ENCODE peak calls at places on chromosomes 7 and 10, in seven cellular contexts. One of them, this sample, is unnamed.

GRCh38 chr10:29522038-29522855 is 112.5 kb downstream of the SVIL start:
- DNase-seq in iPS DF 6.9: no peak
- DNase-seq in posterior vena cava: no peak
- DNase-seq in T follicular helper cell: no peak
- DNase-seq in colonic mucosa: no peak
- DNase-seq in activated T-cell treated with anti-CD3 and anti-CD28 coated beads, Interleukin-2, amount 50 U/mL, for 72 hours: no peak
- DNase-seq in PC-9: no peak
- DNase-seq in this sample: no peak

GRCh38 chr7:831596-832291 is 532 bp upstream of the SUN1 start:
- DNase-seq in iPS DF 6.9: no peak
- DNase-seq in PC-9: peak; percentile 58
- DNase-seq in activated T-cell treated with anti-CD3 and anti-CD28 coated beads, Interleukin-2, amount 50 U/mL, for 72 hours: peak; percentile 42
- DNase-seq in colonic mucosa: no peak
- DNase-seq in T follicular helper cell: no peak
- DNase-seq in posterior vena cava: no peak
- DNase-seq in this sample: no peak

GRCh38 chr10:104391150-104391968 is 37.7 kb downstream of the CFAP58 start:
- DNase-seq in iPS DF 6.9: no peak
- DNase-seq in PC-9: peak; percentile 8
- DNase-seq in activated T-cell treated with anti-CD3 and anti-CD28 coated beads, Interleukin-2, amount 50 U/mL, for 72 hours: peak; percentile 1
- DNase-seq in posterior vena cava: no peak
- DNase-seq in T follicular helper cell: no peak
- DNase-seq in colonic mucosa: no peak
- DNase-seq in this sample: no peak

GRCh38 chr10:70879244-70879643 is 9.1 kb downstream of the PCBD1 start:
- DNase-seq in PC-9: no peak
- DNase-seq in activated T-cell treated with anti-CD3 and anti-CD28 coated beads, Interleukin-2, amount 50 U/mL, for 72 hours: no peak
- DNase-seq in iPS DF 6.9: no peak
- DNase-seq in T follicular helper cell: no peak
- DNase-seq in colonic mucosa: no peak
- DNase-seq in posterior vena cava: no peak
- DNase-seq in this sample: no peak

GRCh38 chr7:132446265-132446664 is 130.0 kb downstream of the PLXNA4 start:
- DNase-seq in activated T-cell treated with anti-CD3 and anti-CD28 coated beads, Interleukin-2, amount 50 U/mL, for 72 hours: no peak
- DNase-seq in PC-9: no peak
- DNase-seq in T follicular helper cell: no peak
- DNase-seq in posterior vena cava: peak; percentile 6
- DNase-seq in iPS DF 6.9: no peak
- DNase-seq in colonic mucosa: no peak
- DNase-seq in this sample: no peak

GRCh38 chr7:129169171-129169643 is 19.2 kb upstream of the SMO start:
- DNase-seq in posterior vena cava: peak; percentile 88
- DNase-seq in T follicular helper cell: no peak
- DNase-seq in activated T-cell treated with anti-CD3 and anti-CD28 coated beads, Interleukin-2, amount 50 U/mL, for 72 hours: peak; percentile 56
- DNase-seq in colonic mucosa: peak; percentile 66
- DNase-seq in PC-9: peak; percentile 21
- DNase-seq in iPS DF 6.9: no peak
- DNase-seq in this sample: peak; percentile 79

GRCh38 chr7:93014410-93014809 is 103.4 kb downstream of the SAMD9 start:
- DNase-seq in colonic mucosa: peak; percentile 47
- DNase-seq in posterior vena cava: no peak
- DNase-seq in iPS DF 6.9: no peak
- DNase-seq in PC-9: no peak
- DNase-seq in T follicular helper cell: no peak
- DNase-seq in activated T-cell treated with anti-CD3 and anti-CD28 coated beads, Interleukin-2, amount 50 U/mL, for 72 hours: no peak
- DNase-seq in this sample: no peak

GRCh38 chr7:47343056-47343455 is 238.9 kb downstream of the TNS3 start:
- DNase-seq in posterior vena cava: no peak
- DNase-seq in iPS DF 6.9: no peak
- DNase-seq in T follicular helper cell: no peak
- DNase-seq in activated T-cell treated with anti-CD3 and anti-CD28 coated beads, Interleukin-2, amount 50 U/mL, for 72 hours: no peak
- DNase-seq in PC-9: no peak
- DNase-seq in colonic mucosa: no peak
- DNase-seq in this sample: no peak

GRCh38 chr7:129825554-129826267 is 127.0 kb downstream of the UBE2H start:
- DNase-seq in PC-9: peak; percentile 95
- DNase-seq in iPS DF 6.9: peak; percentile 45
- DNase-seq in T follicular helper cell: peak; percentile 80
- DNase-seq in activated T-cell treated with anti-CD3 and anti-CD28 coated beads, Interleukin-2, amount 50 U/mL, for 72 hours: peak; percentile 92
- DNase-seq in posterior vena cava: peak; percentile 97
- DNase-seq in colonic mucosa: peak; percentile 94
- DNase-seq in this sample: peak; percentile 96

GRCh38 chr7:28180364-28181147 is at the start of gene JAZF1:
- DNase-seq in posterior vena cava: peak; percentile 82
- DNase-seq in iPS DF 6.9: peak; percentile 11
- DNase-seq in T follicular helper cell: peak; percentile 41
- DNase-seq in PC-9: peak; percentile 18
- DNase-seq in activated T-cell treated with anti-CD3 and anti-CD28 coated beads, Interleukin-2, amount 50 U/mL, for 72 hours: peak; percentile 46
- DNase-seq in colonic mucosa: peak; percentile 45
- DNase-seq in this sample: peak; percentile 79

GRCh38 chr10:3935141-3935540 is 150.1 kb upstream of the KLF6 start:
- DNase-seq in activated T-cell treated with anti-CD3 and anti-CD28 coated beads, Interleukin-2, amount 50 U/mL, for 72 hours: peak; percentile 86
- DNase-seq in iPS DF 6.9: no peak
- DNase-seq in colonic mucosa: no peak
- DNase-seq in T follicular helper cell: peak; percentile 6
- DNase-seq in PC-9: no peak
- DNase-seq in posterior vena cava: no peak
- DNase-seq in this sample: peak; percentile 70

GRCh38 chr10:6173203-6173602 is 29.5 kb upstream of the PFKFB3 start:
- DNase-seq in PC-9: no peak
- DNase-seq in colonic mucosa: no peak
- DNase-seq in activated T-cell treated with anti-CD3 and anti-CD28 coated beads, Interleukin-2, amount 50 U/mL, for 72 hours: peak; percentile 65
- DNase-seq in iPS DF 6.9: no peak
- DNase-seq in posterior vena cava: no peak
- DNase-seq in T follicular helper cell: peak; percentile 47
- DNase-seq in this sample: no peak

GRCh38 chr10:129500617-129501339 is 33.7 kb downstream of the MGMT start:
- DNase-seq in posterior vena cava: no peak
- DNase-seq in T follicular helper cell: no peak
- DNase-seq in colonic mucosa: no peak
- DNase-seq in iPS DF 6.9: no peak
- DNase-seq in PC-9: no peak
- DNase-seq in activated T-cell treated with anti-CD3 and anti-CD28 coated beads, Interleukin-2, amount 50 U/mL, for 72 hours: no peak
- DNase-seq in this sample: no peak

GRCh38 chr10:17910144-17910789 is 41.5 kb upstream of the SLC39A12 start:
- DNase-seq in T follicular helper cell: no peak
- DNase-seq in activated T-cell treated with anti-CD3 and anti-CD28 coated beads, Interleukin-2, amount 50 U/mL, for 72 hours: peak; percentile 13
- DNase-seq in iPS DF 6.9: peak; percentile 4
- DNase-seq in PC-9: peak; percentile 23
- DNase-seq in colonic mucosa: peak; percentile 61
- DNase-seq in posterior vena cava: no peak
- DNase-seq in this sample: peak; percentile 63

GRCh38 chr10:122140941-122141623 is 130.0 kb upstream of the BTBD16 start:
- DNase-seq in activated T-cell treated with anti-CD3 and anti-CD28 coated beads, Interleukin-2, amount 50 U/mL, for 72 hours: no peak
- DNase-seq in T follicular helper cell: no peak
- DNase-seq in iPS DF 6.9: no peak
- DNase-seq in PC-9: peak; percentile 56
- DNase-seq in posterior vena cava: peak; percentile 97
- DNase-seq in colonic mucosa: peak; percentile 59
- DNase-seq in this sample: peak; percentile 91

GRCh38 chr7:129780257-129781127 is 169.0 kb downstream of the NRF1 start:
- DNase-seq in PC-9: peak; percentile 98
- DNase-seq in T follicular helper cell: peak; percentile 59
- DNase-seq in colonic mucosa: peak; percentile 92
- DNase-seq in activated T-cell treated with anti-CD3 and anti-CD28 coated beads, Interleukin-2, amount 50 U/mL, for 72 hours: peak; percentile 90
- DNase-seq in iPS DF 6.9: no peak
- DNase-seq in posterior vena cava: peak; percentile 79
- DNase-seq in this sample: no peak

GRCh38 chr10:113563306-113564088 is 10.6 kb downstream of the HABP2 start:
- DNase-seq in iPS DF 6.9: peak; percentile 54
- DNase-seq in posterior vena cava: peak; percentile 94
- DNase-seq in colonic mucosa: peak; percentile 84
- DNase-seq in T follicular helper cell: peak; percentile 41
- DNase-seq in PC-9: peak; percentile 39
- DNase-seq in activated T-cell treated with anti-CD3 and anti-CD28 coated beads, Interleukin-2, amount 50 U/mL, for 72 hours: peak; percentile 70
- DNase-seq in this sample: peak; percentile 87

GRCh38 chr10:74896788-74897527 is 70.6 kb downstream of the KAT6B start:
- DNase-seq in activated T-cell treated with anti-CD3 and anti-CD28 coated beads, Interleukin-2, amount 50 U/mL, for 72 hours: no peak
- DNase-seq in PC-9: no peak
- DNase-seq in T follicular helper cell: no peak
- DNase-seq in iPS DF 6.9: no peak
- DNase-seq in colonic mucosa: no peak
- DNase-seq in posterior vena cava: no peak
- DNase-seq in this sample: no peak

GRCh38 chr7:92631067-92631829 is 41.1 kb upstream of the FAM133B start:
- DNase-seq in activated T-cell treated with anti-CD3 and anti-CD28 coated beads, Interleukin-2, amount 50 U/mL, for 72 hours: peak; percentile 71
- DNase-seq in T follicular helper cell: no peak
- DNase-seq in iPS DF 6.9: no peak
- DNase-seq in PC-9: no peak
- DNase-seq in colonic mucosa: no peak
- DNase-seq in posterior vena cava: no peak
- DNase-seq in this sample: no peak

GRCh38 chr10:112732277-112732891 is 217.7 kb upstream of the TCF7L2 start:
- DNase-seq in PC-9: no peak
- DNase-seq in T follicular helper cell: no peak
- DNase-seq in iPS DF 6.9: no peak
- DNase-seq in activated T-cell treated with anti-CD3 and anti-CD28 coated beads, Interleukin-2, amount 50 U/mL, for 72 hours: no peak
- DNase-seq in colonic mucosa: no peak
- DNase-seq in posterior vena cava: no peak
- DNase-seq in this sample: no peak

GRCh38 chr10:87675396-87676376 is 16.0 kb downstream of the PAPSS2 start:
- DNase-seq in activated T-cell treated with anti-CD3 and anti-CD28 coated beads, Interleukin-2, amount 50 U/mL, for 72 hours: no peak
- DNase-seq in colonic mucosa: no peak
- DNase-seq in posterior vena cava: no peak
- DNase-seq in PC-9: no peak
- DNase-seq in iPS DF 6.9: no peak
- DNase-seq in T follicular helper cell: no peak
- DNase-seq in this sample: no peak

GRCh38 chr10:52351911-52352310 is 37.8 kb downstream of the DKK1 start:
- DNase-seq in activated T-cell treated with anti-CD3 and anti-CD28 coated beads, Interleukin-2, amount 50 U/mL, for 72 hours: no peak
- DNase-seq in iPS DF 6.9: no peak
- DNase-seq in PC-9: no peak
- DNase-seq in T follicular helper cell: no peak
- DNase-seq in colonic mucosa: no peak
- DNase-seq in posterior vena cava: no peak
- DNase-seq in this sample: no peak

GRCh38 chr10:62268399-62269076 is at the start of gene RTKN2:
- DNase-seq in posterior vena cava: peak; percentile 89
- DNase-seq in T follicular helper cell: peak; percentile 36
- DNase-seq in colonic mucosa: peak; percentile 88
- DNase-seq in PC-9: peak; percentile 96
- DNase-seq in activated T-cell treated with anti-CD3 and anti-CD28 coated beads, Interleukin-2, amount 50 U/mL, for 72 hours: peak; percentile 83
- DNase-seq in iPS DF 6.9: peak; percentile 92
- DNase-seq in this sample: peak; percentile 66

GRCh38 chr7:50647286-50647980 is 82.2 kb upstream of the DDC start:
- DNase-seq in posterior vena cava: peak; percentile 53
- DNase-seq in colonic mucosa: no peak
- DNase-seq in PC-9: no peak
- DNase-seq in iPS DF 6.9: no peak
- DNase-seq in activated T-cell treated with anti-CD3 and anti-CD28 coated beads, Interleukin-2, amount 50 U/mL, for 72 hours: no peak
- DNase-seq in T follicular helper cell: no peak
- DNase-seq in this sample: no peak

GRCh38 chr10:14486777-14487510 is 156.2 kb upstream of the FRMD4A start:
- DNase-seq in PC-9: no peak
- DNase-seq in activated T-cell treated with anti-CD3 and anti-CD28 coated beads, Interleukin-2, amount 50 U/mL, for 72 hours: no peak
- DNase-seq in iPS DF 6.9: no peak
- DNase-seq in posterior vena cava: no peak
- DNase-seq in colonic mucosa: no peak
- DNase-seq in T follicular helper cell: no peak
- DNase-seq in this sample: no peak

GRCh38 chr7:40470111-40470736 is 335.4 kb downstream of the SUGCT start:
- DNase-seq in T follicular helper cell: no peak
- DNase-seq in iPS DF 6.9: no peak
- DNase-seq in activated T-cell treated with anti-CD3 and anti-CD28 coated beads, Interleukin-2, amount 50 U/mL, for 72 hours: no peak
- DNase-seq in PC-9: no peak
- DNase-seq in posterior vena cava: no peak
- DNase-seq in colonic mucosa: no peak
- DNase-seq in this sample: no peak

GRCh38 chr10:77287647-77288120 is 349.9 kb downstream of the KCNMA1 start:
- DNase-seq in posterior vena cava: no peak
- DNase-seq in iPS DF 6.9: no peak
- DNase-seq in colonic mucosa: peak; percentile 20
- DNase-seq in T follicular helper cell: no peak
- DNase-seq in activated T-cell treated with anti-CD3 and anti-CD28 coated beads, Interleukin-2, amount 50 U/mL, for 72 hours: no peak
- DNase-seq in PC-9: no peak
- DNase-seq in this sample: no peak

GRCh38 chr10:80265740-80266512 is 23.5 kb downstream of the MAT1A start:
- DNase-seq in iPS DF 6.9: no peak
- DNase-seq in colonic mucosa: no peak
- DNase-seq in posterior vena cava: no peak
- DNase-seq in activated T-cell treated with anti-CD3 and anti-CD28 coated beads, Interleukin-2, amount 50 U/mL, for 72 hours: no peak
- DNase-seq in PC-9: no peak
- DNase-seq in T follicular helper cell: no peak
- DNase-seq in this sample: no peak

GRCh38 chr10:69419761-69420126 is 3.0 kb upstream of the TACR2 start:
- DNase-seq in T follicular helper cell: no peak
- DNase-seq in iPS DF 6.9: no peak
- DNase-seq in PC-9: no peak
- DNase-seq in activated T-cell treated with anti-CD3 and anti-CD28 coated beads, Interleukin-2, amount 50 U/mL, for 72 hours: no peak
- DNase-seq in colonic mucosa: no peak
- DNase-seq in posterior vena cava: peak; percentile 55
- DNase-seq in this sample: no peak

GRCh38 chr7:95687759-95688343 is 84.5 kb upstream of the DYNC1I1 start:
- DNase-seq in posterior vena cava: no peak
- DNase-seq in activated T-cell treated with anti-CD3 and anti-CD28 coated beads, Interleukin-2, amount 50 U/mL, for 72 hours: no peak
- DNase-seq in PC-9: peak; percentile 21
- DNase-seq in iPS DF 6.9: no peak
- DNase-seq in colonic mucosa: no peak
- DNase-seq in T follicular helper cell: no peak
- DNase-seq in this sample: no peak

GRCh38 chr7:39667354-39667923 is 44.1 kb downstream of the RALA start:
- DNase-seq in T follicular helper cell: no peak
- DNase-seq in posterior vena cava: no peak
- DNase-seq in PC-9: no peak
- DNase-seq in activated T-cell treated with anti-CD3 and anti-CD28 coated beads, Interleukin-2, amount 50 U/mL, for 72 hours: no peak
- DNase-seq in colonic mucosa: no peak
- DNase-seq in iPS DF 6.9: no peak
- DNase-seq in this sample: no peak

GRCh38 chr7:149870701-149871483 is 2.9 kb upstream of the ATP6V0E2 start:
- DNase-seq in iPS DF 6.9: no peak
- DNase-seq in PC-9: no peak
- DNase-seq in T follicular helper cell: no peak
- DNase-seq in activated T-cell treated with anti-CD3 and anti-CD28 coated beads, Interleukin-2, amount 50 U/mL, for 72 hours: peak; percentile 53
- DNase-seq in posterior vena cava: no peak
- DNase-seq in colonic mucosa: peak; percentile 8
- DNase-seq in this sample: peak; percentile 58

GRCh38 chr7:24370541-24370940 is 86.6 kb downstream of the NPY start:
- DNase-seq in PC-9: no peak
- DNase-seq in T follicular helper cell: no peak
- DNase-seq in iPS DF 6.9: no peak
- DNase-seq in activated T-cell treated with anti-CD3 and anti-CD28 coated beads, Interleukin-2, amount 50 U/mL, for 72 hours: no peak
- DNase-seq in posterior vena cava: no peak
- DNase-seq in colonic mucosa: no peak
- DNase-seq in this sample: no peak

GRCh38 chr10:80870282-80870681 is 332.6 kb downstream of the SH2D4B start:
- DNase-seq in colonic mucosa: no peak
- DNase-seq in activated T-cell treated with anti-CD3 and anti-CD28 coated beads, Interleukin-2, amount 50 U/mL, for 72 hours: no peak
- DNase-seq in iPS DF 6.9: no peak
- DNase-seq in PC-9: no peak
- DNase-seq in T follicular helper cell: no peak
- DNase-seq in posterior vena cava: no peak
- DNase-seq in this sample: no peak

GRCh38 chr7:149302222-149302621 is 40.2 kb downstream of the ZNF783 start:
- DNase-seq in PC-9: no peak
- DNase-seq in activated T-cell treated with anti-CD3 and anti-CD28 coated beads, Interleukin-2, amount 50 U/mL, for 72 hours: no peak
- DNase-seq in iPS DF 6.9: no peak
- DNase-seq in posterior vena cava: no peak
- DNase-seq in colonic mucosa: no peak
- DNase-seq in T follicular helper cell: no peak
- DNase-seq in this sample: no peak

GRCh38 chr10:131885391-131886165 is 15.2 kb upstream of the PPP2R2D start:
- DNase-seq in colonic mucosa: peak; percentile 81
- DNase-seq in posterior vena cava: peak; percentile 91
- DNase-seq in T follicular helper cell: peak; percentile 73
- DNase-seq in iPS DF 6.9: peak; percentile 63
- DNase-seq in PC-9: peak; percentile 65
- DNase-seq in activated T-cell treated with anti-CD3 and anti-CD28 coated beads, Interleukin-2, amount 50 U/mL, for 72 hours: peak; percentile 80
- DNase-seq in this sample: peak; percentile 82